ENCODE peak calls at places on chromosomes 6 and 20, in nine cellular contexts. X, I, F, N, A, D, K, O and Q are unnamed samples.
A peak's percentile ranks its signal among the peaks of the same experiment; 100 is the strongest.

GRCh38 chr6:11404081-11404480 is 133.5 kb upstream of the TMEM170B start:
- DNase-seq in I (no peak), K (no peak), D (no peak), F (no peak), O (no peak), X (no peak), N (no peak), A (no peak), Q (no peak)

GRCh38 chr6:46867411-46867810 is 54.3 kb downstream of the ADGRF5 start:
- DNase-seq in A (no peak), D (no peak), X (no peak), F (no peak), N (no peak), O (no peak), I (no peak), K (no peak), Q (no peak)

GRCh38 chr6:4575724-4576123 is 200.5 kb upstream of the CDYL start:
- DNase-seq in O (no peak), N (no peak), K (no peak), F (no peak), D (no peak), A (peak; percentile 50), X (no peak), I (peak; percentile 29), Q (no peak)

GRCh38 chr20:10605547-10606195 is 68.1 kb downstream of the JAG1 start:
- DNase-seq in K (no peak), X (no peak), I (no peak), D (no peak), O (no peak), N (no peak), A (no peak), F (no peak), Q (no peak)

GRCh38 chr20:41048475-41049242 is 20.0 kb downstream of the TOP1 start:
- DNase-seq in X (peak; percentile 74), N (no peak), A (no peak), I (no peak), D (no peak), O (peak; percentile 81), K (no peak), F (no peak), Q (no peak)

GRCh38 chr6:131062245-131063027 is 609 bp downstream of the EPB41L2 start:
- DNase-seq in D (peak; percentile 15), O (peak; percentile 19), I (no peak), X (peak; percentile 14), F (no peak), K (peak; percentile 69), A (no peak), N (no peak), Q (no peak)

GRCh38 chr20:48102821-48103635 is 317.7 kb upstream of the SULF2 start:
- DNase-seq in D (no peak), X (no peak), N (no peak), I (peak; percentile 45), F (peak; percentile 87), O (no peak), A (no peak), K (no peak), Q (no peak)

GRCh38 chr6:98146656-98147055 is 687.7 kb upstream of the POU3F2 start:
- DNase-seq in K (no peak), A (no peak), F (no peak), O (no peak), N (no peak), D (no peak), I (no peak), X (no peak), Q (no peak)

GRCh38 chr6:137415127-137415833 is 78.9 kb downstream of the OLIG3 start:
- DNase-seq in A (peak; percentile 43), I (peak; percentile 70), F (peak; percentile 75), N (peak; percentile 22), D (peak; percentile 45), K (peak; percentile 32), O (peak; percentile 81), X (peak; percentile 64), Q (peak; percentile 42)

GRCh38 chr20:35478804-35479472 is 23.5 kb downstream of the CEP250 start:
- DNase-seq in A (no peak), D (no peak), N (no peak), X (no peak), F (peak; percentile 5), K (no peak), I (peak; percentile 12), O (peak; percentile 17), Q (no peak)

GRCh38 chr6:28597217-28597835 is 71.6 kb downstream of the GPX5 start:
- DNase-seq in F (peak; percentile 64), X (peak; percentile 57), I (peak; percentile 65), O (peak; percentile 13), A (peak; percentile 74), K (no peak), D (peak; percentile 28), N (peak; percentile 76), Q (no peak)

GRCh38 chr6:30740993-30741784 is 1.3 kb downstream of the FLOT1 start:
- DNase-seq in X (no peak), D (peak; percentile 43), N (no peak), F (peak; percentile 48), I (peak; percentile 46), A (no peak), K (no peak), O (no peak), Q (no peak)

GRCh38 chr6:150038202-150038830 is 13.0 kb upstream of the RAET1L start:
- DNase-seq in A (no peak), I (no peak), O (no peak), D (no peak), F (no peak), X (no peak), K (no peak), N (no peak), Q (no peak)

GRCh38 chr6:138483911-138484731 is 15.2 kb downstream of the NHSL1 start:
- DNase-seq in N (no peak), F (no peak), K (no peak), D (no peak), A (no peak), O (no peak), X (no peak), I (no peak), Q (no peak)

GRCh38 chr6:129754750-129755149 is 44.8 kb upstream of the ARHGAP18 start:
- DNase-seq in D (no peak), K (no peak), N (no peak), I (no peak), O (no peak), X (no peak), F (no peak), A (no peak), Q (no peak)

GRCh38 chr20:8535403-8536003 is 403.4 kb downstream of the PLCB1 start:
- DNase-seq in K (no peak), A (no peak), N (no peak), F (peak; percentile 26), X (no peak), I (no peak), O (no peak), D (no peak), Q (no peak)

GRCh38 chr20:63833776-63834544 is 2.9 kb upstream of the ZBTB46 start:
- DNase-seq in I (peak; percentile 65), F (no peak), K (peak; percentile 58), X (peak; percentile 88), N (no peak), D (no peak), O (no peak), A (no peak), Q (no peak)

GRCh38 chr6:135909737-135910387 is 58.4 kb downstream of the PDE7B start:
- DNase-seq in I (peak; percentile 69), O (peak; percentile 82), N (peak; percentile 6), X (peak; percentile 43), D (peak; percentile 12), A (peak; percentile 15), K (no peak), F (peak; percentile 59), Q (peak; percentile 81)

GRCh38 chr6:6891949-6892461 is 215.8 kb upstream of the RREB1 start:
- DNase-seq in X (no peak), A (no peak), O (no peak), I (peak; percentile 26), D (no peak), K (no peak), F (no peak), N (no peak), Q (no peak)

GRCh38 chr20:53915459-53916172 is 154.8 kb downstream of the BCAS1 start:
- DNase-seq in K (peak; percentile 94), I (peak; percentile 86), A (peak; percentile 97), F (peak; percentile 95), O (peak; percentile 94), X (peak; percentile 96), D (peak; percentile 93), N (peak; percentile 100), Q (peak; percentile 79)

GRCh38 chr6:15023448-15023847 is 222.4 kb upstream of the JARID2 start:
- DNase-seq in A (no peak), I (no peak), N (no peak), D (peak; percentile 40), F (no peak), K (no peak), O (peak; percentile 87), X (no peak), Q (no peak)

GRCh38 chr20:47724910-47725247 is 60.4 kb downstream of the SULF2 start:
- DNase-seq in D (no peak), O (no peak), X (no peak), F (no peak), K (no peak), I (no peak), A (no peak), N (no peak), Q (no peak)

GRCh38 chr6:34301408-34301807 is 52.6 kb upstream of the SMIM29 start:
- DNase-seq in K (no peak), A (no peak), X (peak; percentile 98), O (no peak), N (no peak), D (no peak), F (peak; percentile 98), I (peak; percentile 75), Q (no peak)

GRCh38 chr6:72553531-72554202 is 68.2 kb upstream of the KCNQ5 start:
- DNase-seq in F (peak; percentile 79), X (peak; percentile 96), D (no peak), K (no peak), O (no peak), A (peak; percentile 55), N (peak; percentile 81), I (peak; percentile 93), Q (no peak)

GRCh38 chr6:145814035-145814500 is 527 bp downstream of the FBXO30 start:
- DNase-seq in A (no peak), N (peak; percentile 41), O (peak; percentile 11), X (peak; percentile 56), I (no peak), K (no peak), F (peak; percentile 31), D (no peak), Q (peak; percentile 42)

GRCh38 chr6:152380993-152381898 is 255.9 kb downstream of the SYNE1 start:
- DNase-seq in A (peak; percentile 76), N (peak; percentile 88), K (peak; percentile 79), O (no peak), I (peak; percentile 97), X (peak; percentile 96), F (peak; percentile 96), D (no peak), Q (no peak)

GRCh38 chr20:57185188-57185743 is 81.2 kb downstream of the BMP7 start:
- DNase-seq in N (no peak), A (no peak), O (no peak), X (no peak), I (no peak), D (no peak), K (no peak), F (no peak), Q (no peak)

GRCh38 chr6:157962601-157963084 is 19.0 kb upstream of the SYNJ2 start:
- DNase-seq in O (peak; percentile 33), X (peak; percentile 85), I (peak; percentile 86), N (peak; percentile 75), A (peak; percentile 78), K (no peak), F (peak; percentile 54), D (no peak), Q (no peak)

GRCh38 chr20:58874469-58874868 is 22.0 kb downstream of the GNAS start:
- DNase-seq in I (no peak), N (no peak), A (no peak), D (no peak), F (no peak), K (no peak), X (no peak), O (no peak), Q (no peak)

GRCh38 chr20:9514461-9515210 is at the start of gene LAMP5:
- DNase-seq in X (peak; percentile 51), F (peak; percentile 3), N (no peak), I (peak; percentile 32), D (no peak), O (peak; percentile 13), K (peak; percentile 47), A (no peak), Q (no peak)

GRCh38 chr6:79421001-79421411 is 116.2 kb downstream of the LCA5 start:
- DNase-seq in I (peak; percentile 93), X (peak; percentile 85), A (no peak), K (no peak), O (no peak), F (peak; percentile 63), D (no peak), N (peak; percentile 37), Q (no peak)